ENCODE peak calls at places on chromosomes 16 and 17, in eight cellular contexts. N, M, O, S, W, P, Q and K are unnamed samples.

GRCh38 chr17:10460062-10460461 is 9.3 kb downstream of the MYH4 start:
- DNase-seq in M (no peak), W (no peak), S (no peak), O (no peak), N (no peak), Q (no peak), P (no peak), K (no peak)

GRCh38 chr17:18039535-18040286 is 503 bp downstream of the GID4 start:
- DNase-seq in O (peak; percentile 33), P (no peak), Q (no peak), S (no peak), W (no peak), N (no peak), M (peak; percentile 40), K (no peak)

GRCh38 chr17:75635610-75636202 is 2.5 kb downstream of the SMIM5 start:
- DNase-seq in N (no peak), S (no peak), M (no peak), Q (no peak), W (no peak), P (no peak), O (peak; percentile 93), K (no peak)

GRCh38 chr17:38707678-38708351 is 2.7 kb downstream of the MLLT6 start:
- DNase-seq in Q (no peak), M (no peak), W (no peak), N (no peak), P (no peak), O (no peak), S (no peak), K (no peak)

GRCh38 chr16:1034230-1035065 is 38.1 kb upstream of the SSTR5 start:
- DNase-seq in P (no peak), Q (no peak), O (no peak), N (no peak), M (no peak), S (no peak), W (no peak), K (no peak)

GRCh38 chr17:39197380-39198185 is at the start of gene CACNB1:
- DNase-seq in O (peak; percentile 83), W (peak; percentile 31), P (peak; percentile 27), S (no peak), Q (peak; percentile 80), N (peak; percentile 56), M (peak; percentile 87), K (no peak)

GRCh38 chr17:55448681-55449080 is 27.0 kb upstream of the MMD start:
- DNase-seq in O (no peak), S (no peak), Q (no peak), P (no peak), M (peak; percentile 45), N (peak; percentile 46), W (no peak), K (no peak)

GRCh38 chr17:79027925-79028491 is 4.0 kb downstream of the C1QTNF1 start:
- DNase-seq in N (no peak), M (peak; percentile 71), P (no peak), Q (no peak), O (no peak), W (no peak), S (no peak), K (no peak)

GRCh38 chr17:67602974-67603373 is 114.8 kb upstream of the NOL11 start:
- DNase-seq in Q (peak; percentile 5), S (no peak), O (peak; percentile 56), P (no peak), N (no peak), M (peak; percentile 7), W (no peak), K (no peak)

GRCh38 chr16:4500283-4500682 is 24.1 kb downstream of the HMOX2 start:
- DNase-seq in P (no peak), S (no peak), Q (no peak), M (peak; percentile 90), W (no peak), N (peak; percentile 35), O (peak; percentile 74), K (no peak)

GRCh38 chr16:81889896-81890634 is 111.0 kb downstream of the PLCG2 start:
- DNase-seq in S (no peak), O (peak; percentile 78), P (no peak), W (peak; percentile 50), Q (peak; percentile 40), M (peak; percentile 62), N (peak; percentile 60), K (peak; percentile 4)

GRCh38 chr17:10699861-10700260 is 2.5 kb downstream of the ADPRM start:
- DNase-seq in W (no peak), S (no peak), P (no peak), O (no peak), Q (no peak), M (peak; percentile 42), N (no peak), K (no peak)

GRCh38 chr17:1649844-1650409 is at the start of gene RILP:
- DNase-seq in N (peak; percentile 84), M (no peak), S (no peak), P (no peak), W (no peak), Q (peak; percentile 28), O (peak; percentile 59), K (no peak)

GRCh38 chr17:1953866-1954265 is 71.3 kb downstream of the RTN4RL1 start:
- DNase-seq in P (no peak), W (no peak), S (no peak), N (no peak), O (no peak), M (peak; percentile 11), Q (no peak), K (no peak)

GRCh38 chr16:66344533-66345145 is 21.9 kb upstream of the CDH5 start:
- DNase-seq in N (no peak), W (peak; percentile 23), P (no peak), O (peak; percentile 58), M (peak; percentile 38), Q (no peak), S (no peak), K (no peak)

GRCh38 chr16:69373019-69373418 is 12.8 kb downstream of the TERF2 start:
- DNase-seq in W (no peak), O (no peak), S (no peak), P (no peak), Q (no peak), M (no peak), N (no peak), K (no peak)

GRCh38 chr16:75304521-75305363 is 53.3 kb upstream of the BCAR1 start:
- DNase-seq in M (peak; percentile 91), W (no peak), O (peak; percentile 83), S (no peak), P (no peak), Q (no peak), N (no peak), K (peak; percentile 50)

GRCh38 chr16:57409870-57410585 is 5.5 kb downstream of the CCL17 start:
- DNase-seq in O (peak; percentile 91), N (no peak), P (no peak), W (no peak), S (no peak), M (no peak), Q (no peak), K (no peak)

GRCh38 chr16:82456683-82457082 is 170.1 kb upstream of the CDH13 start:
- DNase-seq in Q (peak; percentile 34), O (peak; percentile 66), P (no peak), M (peak; percentile 50), W (no peak), S (peak; percentile 7), N (peak; percentile 50), K (no peak)

GRCh38 chr16:77330332-77331043 is 104.3 kb downstream of the ADAMTS18 start:
- DNase-seq in W (no peak), M (no peak), O (no peak), N (no peak), Q (no peak), P (no peak), S (no peak), K (no peak)

GRCh38 chr17:67055041-67055443 is 10.7 kb downstream of the CACNG1 start:
- DNase-seq in M (no peak), S (no peak), W (no peak), Q (no peak), O (no peak), P (no peak), N (no peak), K (no peak)

GRCh38 chr17:27239046-27239445 is 54.9 kb upstream of the WSB1 start:
- DNase-seq in S (no peak), W (no peak), N (no peak), Q (no peak), O (no peak), P (no peak), M (no peak), K (no peak)

GRCh38 chr17:27533874-27534815 is 77.9 kb downstream of the KSR1 start:
- DNase-seq in N (no peak), S (no peak), P (no peak), W (no peak), Q (no peak), O (no peak), M (peak; percentile 92), K (peak; percentile 84)

GRCh38 chr16:58516768-58517107 is 1.4 kb downstream of the SETD6 start:
- DNase-seq in Q (no peak), N (no peak), W (no peak), M (no peak), O (no peak), S (no peak), P (no peak), K (no peak)

GRCh38 chr17:40224707-40225092 is 5.6 kb downstream of the WIPF2 start:
- DNase-seq in M (no peak), N (no peak), S (no peak), W (no peak), O (no peak), Q (no peak), P (no peak), K (no peak)

GRCh38 chr16:48632137-48632774 is 22.3 kb upstream of the N4BP1 start:
- DNase-seq in Q (no peak), O (no peak), W (no peak), M (no peak), S (no peak), P (no peak), N (no peak), K (no peak)

GRCh38 chr16:11976850-11977205 is 294 bp downstream of the SNX29 start:
- DNase-seq in M (no peak), Q (no peak), W (no peak), P (no peak), O (no peak), S (no peak), N (no peak), K (no peak)

GRCh38 chr17:83113792-83114191 is 34.4 kb downstream of the METRNL start:
- DNase-seq in W (no peak), Q (no peak), O (no peak), M (no peak), P (no peak), N (no peak), S (no peak), K (no peak)

GRCh38 chr16:75203106-75203505 is 3.9 kb downstream of the CTRB2 start:
- DNase-seq in S (no peak), N (no peak), M (no peak), Q (no peak), O (no peak), W (no peak), P (no peak), K (no peak)

GRCh38 chr17:74742153-74742515 is 5.1 kb downstream of the RAB37 start:
- DNase-seq in P (no peak), N (no peak), W (peak; percentile 66), Q (no peak), M (peak; percentile 53), O (no peak), S (no peak), K (no peak)

GRCh38 chr17:64056269-64057005 is 36.0 kb upstream of the ICAM2 start:
- DNase-seq in S (no peak), Q (no peak), P (no peak), W (no peak), O (no peak), M (no peak), N (no peak), K (no peak)